ENCODE peak calls at places on chromosomes 7 and 10, in five cellular contexts. H, B, Z, P and S are unnamed samples.

GRCh38 chr10:97321032-97321806 is 2.1 kb downstream of the FRAT1 start:
- DNase-seq in B (no peak), Z (no peak), H (no peak), P (peak), S (peak)

GRCh38 chr10:93384006-93384405 is 98.1 kb downstream of the MYOF start:
- DNase-seq in P (peak), B (no peak), H (no peak), Z (peak), S (no peak)

GRCh38 chr7:151245360-151246160 is 2.9 kb downstream of the SMARCD3 start:
- DNase-seq in P (no peak), H (no peak), Z (no peak), B (peak), S (no peak)

GRCh38 chr10:129417882-129418281 is 49.2 kb upstream of the MGMT start:
- DNase-seq in Z (no peak), P (no peak), H (no peak), B (no peak), S (no peak)

GRCh38 chr7:79298145-79298760 is 155.2 kb downstream of the MAGI2 start:
- DNase-seq in B (peak), Z (peak), H (peak), P (no peak), S (peak)

GRCh38 chr7:28130277-28130676 is 50.3 kb downstream of the JAZF1 start:
- DNase-seq in Z (peak), P (no peak), H (peak), B (no peak), S (no peak)

GRCh38 chr10:89810908-89811515 is 109.6 kb downstream of the KIF20B start:
- DNase-seq in Z (no peak), P (peak), B (no peak), H (no peak), S (no peak)

GRCh38 chr10:94349327-94349726 is 13.4 kb downstream of the NOC3L start:
- DNase-seq in P (no peak), Z (no peak), B (no peak), H (no peak), S (no peak)

GRCh38 chr10:102801496-102801895 is 35.7 kb downstream of the CYP17A1 start:
- DNase-seq in H (no peak), P (peak), Z (no peak), B (no peak), S (no peak)

GRCh38 chr7:157219154-157219553 is 80.4 kb downstream of the UBE3C start:
- DNase-seq in B (no peak), Z (no peak), P (no peak), H (no peak), S (no peak)

GRCh38 chr7:111049971-111050680 is 40.8 kb upstream of the LRRN3 start:
- DNase-seq in B (no peak), P (no peak), H (no peak), Z (no peak), S (no peak)

GRCh38 chr10:62130948-62131347 is 137.7 kb downstream of the RTKN2 start:
- DNase-seq in H (peak), Z (no peak), P (no peak), B (no peak), S (no peak)

GRCh38 chr10:46555366-46555712 is 1.1 kb downstream of the GPRIN2 start:
- DNase-seq in H (no peak), B (no peak), P (peak), Z (no peak), S (no peak)

GRCh38 chr7:131502810-131503545 is 53.5 kb downstream of the PODXL start:
- DNase-seq in P (no peak), Z (no peak), B (peak), H (peak), S (peak)

GRCh38 chr10:74929197-74929596 is 102.8 kb downstream of the KAT6B start:
- DNase-seq in Z (no peak), P (no peak), B (no peak), H (peak), S (no peak)

GRCh38 chr7:117247809-117248208 is 75.0 kb downstream of the WNT2 start:
- DNase-seq in Z (no peak), H (peak), P (no peak), B (no peak), S (no peak)

GRCh38 chr7:157658851-157659412 is 322.1 kb downstream of the DNAJB6 start:
- DNase-seq in P (no peak), Z (no peak), H (no peak), B (no peak), S (no peak)

GRCh38 chr7:98998821-98999725 is 120.7 kb downstream of the TRRAP start:
- DNase-seq in H (no peak), B (no peak), P (no peak), Z (no peak), S (no peak)

GRCh38 chr10:47164126-47164799 is 135.7 kb upstream of the GDF10 start:
- DNase-seq in H (peak), B (no peak), P (no peak), Z (peak), S (no peak)